ENCODE peak calls at places on chromosomes 4 and X, in five cellular contexts. A is lung, N is psoas muscle, H is suprapubic skin, U is left ventricle myocardium inferior. S is an unnamed sample.

GRCh38 chr4:110636677-110637407 is 14.0 kb upstream of the PITX2 start:
- DNase-seq in A (no peak), N (peak; percentile 78), H (no peak), U (no peak), S (no peak)

GRCh38 chr4:185738038-185738552 is 73.9 kb downstream of the SORBS2 start:
- DNase-seq in A (no peak), N (no peak), H (no peak), U (no peak), S (no peak)

GRCh38 chrX:32749075-32749474 is 462.3 kb downstream of the DMD start:
- DNase-seq in A (no peak), N (no peak), H (no peak), U (no peak), S (no peak)

GRCh38 chrX:136867518-136867917 is 13.0 kb downstream of the RBMX start:
- DNase-seq in A (no peak), N (no peak), H (no peak), U (no peak), S (no peak)

GRCh38 chr4:88489100-88489761 is 32.3 kb downstream of the HERC5 start:
- DNase-seq in A (no peak), N (no peak), H (no peak), U (no peak), S (no peak)

GRCh38 chrX:116230136-116230886 is 59.8 kb downstream of the AGTR2 start:
- DNase-seq in A (no peak), N (no peak), H (no peak), U (no peak), S (no peak)

GRCh38 chr4:120769227-120769626 is 153.3 kb downstream of the PRDM5 start:
- DNase-seq in A (no peak), N (no peak), H (no peak), U (no peak), S (no peak)

GRCh38 chr4:114729339-114729738 is 130.7 kb downstream of the UGT8 start:
- DNase-seq in A (no peak), N (no peak), H (no peak), U (no peak), S (no peak)

GRCh38 chr4:8202526-8203375 is 3.7 kb downstream of the SH3TC1 start:
- DNase-seq in A (no peak), N (no peak), H (no peak), U (no peak), S (no peak)

GRCh38 chr4:26420438-26420837 is 69.8 kb downstream of the CCKAR start:
- DNase-seq in A (no peak), N (no peak), H (no peak), U (no peak), S (no peak)

GRCh38 chrX:46260502-46260901 is 284.7 kb downstream of the ZNF674 start:
- DNase-seq in A (no peak), N (no peak), H (no peak), U (no peak), S (no peak)

GRCh38 chr4:46676364-46676763 is 232.7 kb downstream of the COX7B2 start:
- DNase-seq in A (no peak), N (no peak), H (no peak), U (no peak), S (no peak)

GRCh38 chrX:21479695-21480280 is 105.6 kb downstream of the CNKSR2 start:
- DNase-seq in A (no peak), N (no peak), H (no peak), U (no peak), S (no peak)

GRCh38 chr4:87377816-87378215 is 13.2 kb downstream of the HSD17B11 start:
- DNase-seq in A (no peak), N (no peak), H (no peak), U (no peak), S (no peak)

GRCh38 chrX:136476501-136476900 is 11.2 kb upstream of the BRS3 start:
- DNase-seq in A (no peak), N (no peak), H (no peak), U (no peak), S (no peak)

GRCh38 chr4:66097271-66097670 is 427.0 kb upstream of the EPHA5 start:
- DNase-seq in A (no peak), N (no peak), H (no peak), U (no peak), S (no peak)

GRCh38 chr4:11228575-11228974 is 200.1 kb downstream of the HS3ST1 start:
- DNase-seq in A (no peak), N (no peak), H (no peak), U (no peak), S (no peak)

GRCh38 chr4:118254368-118254767 is 98.4 kb downstream of the PRSS12 start:
- DNase-seq in A (no peak), N (no peak), H (no peak), U (no peak), S (no peak)

GRCh38 chr4:64857198-64857597 is 447.9 kb upstream of the TECRL start:
- DNase-seq in A (no peak), N (no peak), H (no peak), U (no peak), S (no peak)

GRCh38 chr4:41361831-41362646 is 105.3 kb downstream of the UCHL1 start:
- DNase-seq in A (no peak), N (no peak), H (no peak), U (no peak), S (no peak)

GRCh38 chr4:41360214-41360910 is 103.6 kb downstream of the UCHL1 start:
- DNase-seq in A (peak; percentile 71), N (peak; percentile 93), H (peak; percentile 76), U (peak; percentile 85), S (peak; percentile 87)

GRCh38 chr4:41359836-41360213 is 103.1 kb downstream of the UCHL1 start:
- DNase-seq in A (no peak), N (no peak), H (no peak), U (no peak), S (no peak)

GRCh38 chr4:41362647-41363383 is 106.1 kb downstream of the UCHL1 start:
- DNase-seq in A (no peak), N (no peak), H (no peak), U (no peak), S (peak; percentile 60)

GRCh38 chr4:41360911-41361830 is 104.4 kb downstream of the UCHL1 start:
- DNase-seq in A (peak; percentile 50), N (peak; percentile 78), H (peak; percentile 78), U (peak; percentile 40), S (peak; percentile 65)
- H3K27ac ChIP-seq in A (peak overlapping the region; percentile 92), N (peak overlapping the region; percentile 90), H (peak overlapping the region; percentile 69), U (peak overlapping the region; percentile 94), S (peak overlapping the region; percentile 99)

GRCh38 chrX:134746379-134746723 is 88.1 kb upstream of the PLAC1 start:
- DNase-seq in A (no peak), N (no peak), H (no peak), U (no peak), S (no peak)

GRCh38 chrX:134741801-134742200 is 83.5 kb upstream of the PLAC1 start:
- DNase-seq in A (no peak), N (no peak), H (no peak), U (no peak), S (no peak)

GRCh38 chrX:134747006-134747405 is 88.7 kb upstream of the PLAC1 start:
- DNase-seq in A (no peak), N (no peak), H (no peak), U (no peak), S (no peak)

GRCh38 chrX:134743121-134743520 is 84.8 kb upstream of the PLAC1 start:
- DNase-seq in A (no peak), N (no peak), H (no peak), U (no peak), S (no peak)

DNA sequence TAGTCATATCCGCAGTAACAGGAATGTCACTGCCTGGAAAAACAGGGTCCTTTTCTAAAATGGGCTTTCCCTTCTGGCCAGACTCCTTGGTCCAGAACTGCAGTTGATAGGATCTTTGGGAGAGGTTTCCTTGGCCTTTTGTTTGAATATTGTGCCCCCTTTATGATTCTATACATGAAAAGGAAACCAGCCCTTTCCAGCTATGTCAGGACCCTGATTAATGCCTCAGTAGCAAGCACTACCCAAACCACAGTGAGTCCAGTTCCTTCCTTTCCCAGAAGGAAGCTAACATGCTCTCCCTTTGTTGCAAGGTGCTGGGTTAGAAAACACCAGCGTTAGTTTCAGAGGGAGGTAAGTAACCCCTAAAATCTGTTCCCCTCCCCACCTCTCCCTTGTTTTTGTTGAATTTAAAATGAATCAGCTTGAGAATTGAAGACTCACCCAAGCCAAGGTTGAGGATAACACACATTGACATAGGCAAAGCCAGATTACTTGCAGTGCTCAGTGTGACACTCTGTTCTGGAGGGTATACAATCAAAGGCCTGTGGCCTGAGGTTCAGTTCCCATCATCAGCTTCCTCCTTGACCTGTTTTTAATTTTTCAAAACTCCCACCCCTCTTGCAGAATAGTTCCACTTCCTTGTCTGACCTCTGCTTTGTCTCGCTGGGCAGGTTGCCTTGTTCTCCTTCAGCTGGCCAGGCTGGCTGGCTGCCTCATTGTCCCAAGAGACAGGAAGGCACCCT is 87.5 kb upstream of the PLAC1 start:
- DNase-seq in A (no peak), N (no peak), H (no peak), U (no peak), S (no peak)
- H3K4me3 ChIP-seq in A (no peak overlapping the region), N (no peak overlapping the region), H (no peak overlapping the region), U (no peak overlapping the region), S (no peak overlapping the region)

DNA sequence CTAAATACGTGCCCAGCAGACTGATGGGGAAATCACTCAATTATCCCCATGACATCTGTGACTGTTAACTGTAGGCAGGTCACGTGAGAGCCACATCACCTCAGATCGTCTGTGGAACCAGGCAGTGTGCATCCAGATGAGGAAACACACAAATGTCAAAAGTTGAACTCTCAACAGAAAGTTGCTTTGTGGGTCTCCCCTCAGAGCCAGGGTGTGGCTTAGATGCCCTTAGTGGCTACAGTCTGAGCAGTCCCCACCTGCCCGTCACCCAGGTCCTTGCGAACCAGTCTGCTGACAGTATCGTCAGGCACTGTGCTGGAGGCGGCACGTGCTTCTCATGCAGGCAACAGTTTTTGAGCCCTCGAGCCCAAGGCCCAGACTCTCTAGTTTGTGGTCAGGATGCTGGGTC is 10.8 kb downstream of the TMEM187 start:
- DNase-seq in A (no peak), N (peak; percentile 47), H (no peak), U (no peak), S (no peak)
- H3K27ac ChIP-seq in A (no peak overlapping the region), N (no peak overlapping the region), H (no peak overlapping the region), U (no peak overlapping the region), S (no peak overlapping the region)

DNA sequence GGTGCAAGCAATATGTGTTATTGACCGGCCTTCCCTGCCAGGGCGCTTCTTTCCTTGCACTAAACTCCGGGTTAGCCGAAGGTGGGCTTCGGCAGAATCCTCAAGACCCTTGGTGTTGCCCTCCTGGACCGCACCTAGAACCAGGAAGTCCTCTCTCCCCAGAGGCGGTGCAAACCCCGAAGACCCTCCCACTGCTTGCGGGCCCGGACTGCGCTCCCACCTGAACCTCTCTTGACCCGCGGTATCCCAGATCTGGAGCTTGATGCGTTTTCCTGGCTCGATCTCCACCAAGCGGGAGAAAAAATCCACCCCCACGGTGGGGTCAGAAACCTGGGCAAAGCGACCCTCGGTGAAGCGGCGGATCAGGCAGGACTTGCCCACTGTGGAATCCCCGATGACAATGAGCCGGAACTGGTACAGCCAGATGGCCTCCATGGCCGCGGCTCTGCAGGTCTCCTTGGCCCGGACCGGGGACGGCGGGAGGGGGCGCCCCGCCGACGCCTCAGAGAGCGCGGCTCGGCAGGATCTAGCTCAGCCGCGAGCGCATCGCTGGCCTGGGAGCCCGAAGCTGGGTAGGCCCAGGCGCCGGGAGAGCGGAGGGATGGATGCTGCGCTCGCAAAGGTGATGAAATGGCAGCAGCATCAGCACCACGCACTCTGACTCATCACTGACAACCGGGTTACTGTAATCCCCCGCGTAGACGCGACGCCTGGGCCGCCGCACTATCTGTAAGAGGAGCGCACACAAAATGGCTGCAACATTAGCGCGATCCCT is at the start of gene RAB39B:
- DNase-seq in A (peak; percentile 37), N (peak; percentile 70), H (no peak), U (peak; percentile 39), S (peak; percentile 82)
- H3K4me3 ChIP-seq in A (peak within 1 kb of the TSS; percentile 11), N (peak within 1 kb of the TSS; percentile 41), H (peak within 1 kb of the TSS; percentile 37), U (peak within 1 kb of the TSS; percentile 64), S (peak within 1 kb of the TSS; percentile 58)